ENCODE peak calls at places on chromosomes 7 and 10, in eight cellular contexts. Q is tibial nerve, H is suprapubic skin, P is Caco-2, D is hepatocyte, I is tibial artery, Z is astrocyte, R is cardiac muscle cell. J is an unnamed sample.

GRCh38 chr7:81584667-81585066 is 185.2 kb downstream of the HGF start:
- DNase-seq in Q (no peak), H (no peak), P (no peak), D (no peak), I (no peak), Z (no peak), R (peak; percentile 59), J (no peak)

GRCh38 chr7:44184221-44184873 is 4.9 kb downstream of the GCK start:
- DNase-seq in Q (no peak), H (no peak), P (no peak), D (peak; percentile 74), I (no peak), Z (peak; percentile 84), R (peak; percentile 64), J (peak; percentile 91)

GRCh38 chr7:85681241-85681640 is 494.4 kb upstream of the SEMA3D start:
- DNase-seq in Q (no peak), H (no peak), P (no peak), D (no peak), I (no peak), Z (no peak), R (no peak), J (no peak)

GRCh38 chr7:131222171-131222570 is 105.5 kb upstream of the MKLN1 start:
- DNase-seq in Q (no peak), H (no peak), P (no peak), D (no peak), I (no peak), Z (no peak), R (no peak), J (no peak)

GRCh38 chr7:2651847-2652735 is 20.3 kb downstream of the TTYH3 start:
- DNase-seq in Q (no peak), H (no peak), P (no peak), D (no peak), I (no peak), Z (no peak), R (no peak), J (no peak)

GRCh38 chr10:47294501-47294900 is 5.5 kb upstream of the GDF10 start:
- DNase-seq in Q (no peak), H (no peak), P (no peak), D (no peak), I (no peak), Z (no peak), R (no peak), J (no peak)

GRCh38 chr7:10022957-10023356 is 950.7 kb upstream of the PHF14 start:
- DNase-seq in Q (peak; percentile 5), H (no peak), P (peak; percentile 60), D (peak; percentile 67), I (no peak), Z (no peak), R (no peak), J (peak; percentile 65)

GRCh38 chr10:89475137-89475536 is 60.3 kb downstream of the SLC16A12 start:
- DNase-seq in Q (no peak), H (no peak), P (no peak), D (no peak), I (no peak), Z (no peak), R (no peak), J (no peak)

GRCh38 chr7:16670021-16670420 is 24.0 kb downstream of the BZW2 start:
- DNase-seq in Q (no peak), H (no peak), P (no peak), D (no peak), I (no peak), Z (peak; percentile 74), R (peak; percentile 53), J (no peak)

GRCh38 chr7:27966219-27966780 is 214.3 kb downstream of the JAZF1 start:
- DNase-seq in Q (no peak), H (no peak), P (no peak), D (no peak), I (no peak), Z (no peak), R (no peak), J (no peak)

GRCh38 chr10:113454341-113455061 is 98.4 kb upstream of the HABP2 start:
- DNase-seq in Q (peak; percentile 55), H (no peak), P (peak; percentile 58), D (peak; percentile 77), I (peak; percentile 43), Z (no peak), R (peak; percentile 51), J (peak; percentile 45)

GRCh38 chr7:10122573-10123100 is 851.0 kb upstream of the PHF14 start:
- DNase-seq in Q (peak; percentile 15), H (no peak), P (no peak), D (peak; percentile 49), I (no peak), Z (no peak), R (peak; percentile 6), J (no peak)

GRCh38 chr10:70357447-70358035 is 24.9 kb downstream of the LRRC20 start:
- DNase-seq in Q (no peak), H (no peak), P (no peak), D (no peak), I (no peak), Z (no peak), R (no peak), J (peak; percentile 83)

GRCh38 chr10:44352316-44353127 is 32.4 kb downstream of the CXCL12 start:
- DNase-seq in Q (no peak), H (peak; percentile 74), P (no peak), D (peak; percentile 32), I (peak; percentile 28), Z (peak; percentile 51), R (peak; percentile 87), J (no peak)

GRCh38 chr10:58609525-58610150 is 97.0 kb downstream of the BICC1 start:
- DNase-seq in Q (no peak), H (no peak), P (no peak), D (no peak), I (no peak), Z (no peak), R (no peak), J (no peak)

GRCh38 chr7:158052381-158053095 is 535.1 kb downstream of the PTPRN2 start:
- DNase-seq in Q (no peak), H (no peak), P (no peak), D (no peak), I (peak; percentile 8), Z (no peak), R (no peak), J (no peak)

DNA sequence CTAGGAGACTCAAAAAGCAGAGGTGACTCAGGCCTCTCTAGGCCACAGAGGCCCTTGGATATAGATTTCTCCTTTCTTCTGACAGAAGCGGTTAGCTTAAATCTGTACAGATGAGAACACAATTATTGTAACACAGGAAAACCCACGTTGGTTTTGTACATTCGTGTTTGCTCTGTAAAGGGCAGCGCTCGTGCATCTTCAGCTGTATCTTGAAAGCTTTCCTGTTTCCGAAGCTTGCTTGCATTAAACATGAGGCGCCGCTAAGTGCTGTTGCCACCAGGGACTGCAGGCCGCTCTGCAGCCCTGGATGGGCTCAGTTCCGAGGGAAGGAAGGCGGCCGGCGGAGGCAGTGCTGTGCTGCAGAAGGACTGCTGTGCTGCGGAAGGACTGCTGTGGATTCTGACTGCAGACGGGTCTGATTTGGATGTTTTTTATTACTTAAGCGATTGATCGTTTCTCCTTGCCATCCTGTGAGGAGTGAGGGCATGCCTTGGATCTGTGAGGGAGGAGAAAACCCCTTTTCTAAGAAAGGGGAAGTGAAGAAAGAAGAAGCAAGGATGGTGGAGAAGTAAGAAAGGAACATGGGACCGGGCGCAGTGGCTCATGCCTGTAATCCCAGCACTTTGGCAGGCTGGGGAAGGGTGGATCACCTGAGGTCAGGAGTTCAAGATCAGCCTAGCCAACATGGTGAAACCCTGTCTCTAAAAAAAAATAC is 53.4 kb downstream of the FHIP2A start:
- DNase-seq in Q (no peak), H (no peak), P (peak; percentile 27), D (peak; percentile 60), I (no peak), Z (peak; percentile 46), R (peak; percentile 73), J (no peak)
- TF ChIP-seq CTCF in Q (no peak), H (no peak), P (peak; percentile 17), D (peak; percentile 6), I (no peak), Z (no peak), R (peak; percentile 32), J (no peak)

GRCh38 chr7:150715293-150715692 is 1.1 kb upstream of the GIMAP1 start:
- DNase-seq in Q (no peak), H (no peak), P (no peak), D (no peak), I (no peak), Z (no peak), R (no peak), J (no peak)

GRCh38 chr7:150715738-150716137 is 675 bp upstream of the GIMAP1 start:
- DNase-seq in Q (no peak), H (no peak), P (no peak), D (no peak), I (no peak), Z (no peak), R (no peak), J (no peak)

GRCh38 chr7:150716368-150716767 is at the start of gene GIMAP1:
- DNase-seq in Q (no peak), H (no peak), P (no peak), D (no peak), I (peak; percentile 56), Z (no peak), R (no peak), J (no peak)

GRCh38 chr7:150717821-150718420 is 1.5 kb downstream of the GIMAP1 start:
- DNase-seq in Q (no peak), H (no peak), P (no peak), D (no peak), I (no peak), Z (no peak), R (no peak), J (no peak)

DNA sequence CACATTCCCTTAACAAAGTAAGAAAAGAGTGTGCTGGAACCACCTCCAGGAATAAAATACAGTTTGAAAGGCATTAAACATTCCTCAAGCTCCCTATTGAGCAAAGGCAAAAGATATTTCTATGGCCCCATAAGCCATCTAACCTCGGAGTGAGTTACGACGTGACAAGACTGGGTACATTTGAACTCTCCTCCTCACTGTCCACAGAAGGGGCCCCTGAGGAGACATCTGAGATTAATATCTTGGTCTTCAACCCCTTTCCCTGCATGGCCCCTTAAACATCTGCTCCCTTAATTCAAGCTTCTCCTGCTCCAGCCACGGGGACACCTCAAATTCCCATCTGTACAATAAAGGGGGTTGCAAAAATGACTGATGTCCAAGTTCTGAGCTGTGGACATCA is 526 bp downstream of the GIMAP1 start:
- DNase-seq in Q (no peak), H (no peak), P (no peak), D (no peak), I (no peak), Z (no peak), R (no peak), J (no peak)
- H3K4me1 ChIP-seq in Q (no peaks in the 10 kb centered on the region), H (no peaks in the 10 kb centered on the region), P (no peaks in the 10 kb centered on the region), D (no peaks in the 10 kb centered on the region), I (no peaks in the 10 kb centered on the region), Z (no peaks in the 10 kb centered on the region), R (no peaks in the 10 kb centered on the region), J (no peaks in the 10 kb centered on the region)

GRCh38 chr10:74863508-74863907 is 37.1 kb downstream of the KAT6B start:
- DNase-seq in Q (no peak), H (no peak), P (no peak), D (no peak), I (no peak), Z (peak; percentile 78), R (peak; percentile 42), J (no peak)
- TF ChIP-seq CTCF in Q (no peak), H (no peak), P (no peak), D (no peak), I (no peak), Z (no peak), R (no peak), J (no peak)

DNA sequence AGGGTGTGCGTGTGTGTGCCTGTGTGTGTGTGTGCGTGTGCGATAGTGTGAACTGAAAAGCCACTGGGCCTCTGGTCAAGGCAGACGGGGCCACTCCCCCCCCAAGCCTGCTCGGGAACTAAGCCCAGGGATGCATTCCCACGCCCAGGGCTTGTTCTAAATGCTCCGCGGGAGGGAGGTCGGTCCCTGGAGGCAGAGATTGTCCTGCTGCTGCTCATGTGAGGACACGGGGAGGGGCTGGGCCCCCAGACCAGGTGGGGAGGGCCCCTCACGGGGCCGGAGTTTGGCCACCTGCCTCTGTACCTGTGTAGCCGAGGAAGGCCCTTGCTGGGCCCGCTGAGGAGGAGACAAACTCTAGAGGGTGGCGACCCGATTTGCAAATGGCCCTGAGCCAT is 93.9 kb downstream of the PDGFA start:
- DNase-seq in Q (no peak), H (no peak), P (no peak), D (no peak), I (no peak), Z (no peak), R (no peak), J (no peak)
- H3K4me1 ChIP-seq in Q (peaks cover 26% of the 10 kb centered on the region), H (peaks cover 19% of the 10 kb centered on the region), P (peaks cover 10% of the 10 kb centered on the region), D (no peaks in the 10 kb centered on the region), I (peaks cover 23% of the 10 kb centered on the region), Z (no peaks in the 10 kb centered on the region), R (no peaks in the 10 kb centered on the region), J (no peaks in the 10 kb centered on the region)